ENCODE peak calls at places on chromosome 20, in five cellular contexts. A, D, R, Y and Q are unnamed samples.

GRCh38 chr20:50540620-50541605 is 30.7 kb downstream of the PTPN1 start:
- DNase-seq in A (no peak), D (no peak), R (peak), Y (no peak), Q (no peak)

GRCh38 chr20:47543006-47543431 is 41.3 kb downstream of the NCOA3 start:
- DNase-seq in A (no peak), D (no peak), R (no peak), Y (no peak), Q (no peak)

GRCh38 chr20:15759546-15760216 is 813.6 kb downstream of the KIF16B start:
- DNase-seq in A (no peak), D (no peak), R (no peak), Y (no peak), Q (peak)

GRCh38 chr20:25220021-25220730 is 24.7 kb downstream of the ENTPD6 start:
- DNase-seq in A (no peak), D (no peak), R (no peak), Y (no peak), Q (no peak)

GRCh38 chr20:43959079-43959919 is 44.6 kb downstream of the TOX2 start:
- DNase-seq in A (no peak), D (peak), R (no peak), Y (peak), Q (no peak)

GRCh38 chr20:43404880-43405279 is 52.8 kb upstream of the SRSF6 start:
- DNase-seq in A (no peak), D (no peak), R (peak), Y (no peak), Q (no peak)

GRCh38 chr20:31808481-31808880 is 10.7 kb upstream of the MYLK2 start:
- DNase-seq in A (no peak), D (no peak), R (no peak), Y (no peak), Q (no peak)

GRCh38 chr20:44477151-44477550 is 1.5 kb downstream of the TTPAL start:
- DNase-seq in A (no peak), D (no peak), R (no peak), Y (no peak), Q (no peak)

GRCh38 chr20:47544852-47545251 is 43.2 kb downstream of the NCOA3 start:
- DNase-seq in A (no peak), D (no peak), R (no peak), Y (no peak), Q (no peak)

GRCh38 chr20:1296922-1297321 is 30.8 kb downstream of the SNPH start:
- DNase-seq in A (no peak), D (no peak), R (no peak), Y (no peak), Q (no peak)

GRCh38 chr20:1382670-1383069 is 10.2 kb downstream of the FKBP1A start:
- DNase-seq in A (no peak), D (no peak), R (no peak), Y (no peak), Q (no peak)

GRCh38 chr20:58131581-58132142 is 96.8 kb downstream of the ANKRD60 start:
- DNase-seq in A (no peak), D (no peak), R (no peak), Y (no peak), Q (no peak)

GRCh38 chr20:13259921-13260320 is 38.8 kb downstream of the ISM1 start:
- DNase-seq in A (no peak), D (no peak), R (no peak), Y (no peak), Q (no peak)

GRCh38 chr20:49583669-49584417 is 15.9 kb upstream of the PTGIS start:
- DNase-seq in A (peak), D (no peak), R (no peak), Y (peak), Q (no peak)

GRCh38 chr20:18465536-18466200 is 1.2 kb downstream of the DZANK1 start:
- DNase-seq in A (no peak), D (no peak), R (no peak), Y (no peak), Q (no peak)

GRCh38 chr20:44532248-44532980 is 10.5 kb upstream of the SERINC3 start:
- DNase-seq in A (peak), D (no peak), R (no peak), Y (no peak), Q (no peak)

GRCh38 chr20:9200196-9200595 is 131.3 kb downstream of the PLCB4 start:
- DNase-seq in A (no peak), D (no peak), R (no peak), Y (no peak), Q (no peak)

GRCh38 chr20:23783447-23783846 is 32.7 kb upstream of the CST1 start:
- DNase-seq in A (no peak), D (no peak), R (no peak), Y (no peak), Q (no peak)

GRCh38 chr20:8670900-8671229 is 398.0 kb upstream of the PLCB4 start:
- DNase-seq in A (no peak), D (no peak), R (no peak), Y (no peak), Q (no peak)

GRCh38 chr20:23795526-23795925 is 31.0 kb downstream of the CST2 start:
- DNase-seq in A (no peak), D (no peak), R (no peak), Y (no peak), Q (no peak)

GRCh38 chr20:2521369-2522305 is 12.9 kb upstream of the ZNF343 start:
- DNase-seq in A (peak), D (peak), R (peak), Y (peak), Q (peak)

GRCh38 chr20:2520617-2521016 is 11.9 kb upstream of the ZNF343 start:
- DNase-seq in A (no peak), D (no peak), R (no peak), Y (no peak), Q (no peak)

GRCh38 chr20:2527762-2528161 is 8.6 kb upstream of the TMC2 start:
- DNase-seq in A (no peak), D (no peak), R (no peak), Y (no peak), Q (no peak)

GRCh38 chr20:2524435-2525272 is 11.7 kb upstream of the TMC2 start:
- DNase-seq in A (peak), D (peak), R (peak), Y (peak), Q (peak)

GRCh38 chr20:2523919-2524434 is 12.4 kb upstream of the TMC2 start:
- DNase-seq in A (no peak), D (no peak), R (no peak), Y (no peak), Q (no peak)
- H3K27ac ChIP-seq in A (no peak), D (no peak), R (no peak), Y (peak), Q (no peak)

GRCh38 chr20:3798405-3798768 is 2.3 kb downstream of the CDC25B start:
- DNase-seq in A (no peak), D (no peak), R (no peak), Y (no peak), Q (no peak)

GRCh38 chr20:3797226-3797545 is 1.1 kb downstream of the CDC25B start:
- DNase-seq in A (no peak), D (no peak), R (no peak), Y (no peak), Q (no peak)

GRCh38 chr20:3797592-3798404 is 1.7 kb downstream of the CDC25B start:
- DNase-seq in A (no peak), D (no peak), R (no peak), Y (peak), Q (no peak)

GRCh38 chr20:3795511-3796468 is at the start of gene CDC25B:
- DNase-seq in A (peak), D (peak), R (peak), Y (peak), Q (peak)

GRCh38 chr20:3796477-3797225 is 541 bp downstream of the CDC25B start:
- DNase-seq in A (no peak), D (no peak), R (no peak), Y (no peak), Q (no peak)
- H3K27ac ChIP-seq in A (no peak), D (peak), R (peak), Y (peak), Q (peak)

DNA sequence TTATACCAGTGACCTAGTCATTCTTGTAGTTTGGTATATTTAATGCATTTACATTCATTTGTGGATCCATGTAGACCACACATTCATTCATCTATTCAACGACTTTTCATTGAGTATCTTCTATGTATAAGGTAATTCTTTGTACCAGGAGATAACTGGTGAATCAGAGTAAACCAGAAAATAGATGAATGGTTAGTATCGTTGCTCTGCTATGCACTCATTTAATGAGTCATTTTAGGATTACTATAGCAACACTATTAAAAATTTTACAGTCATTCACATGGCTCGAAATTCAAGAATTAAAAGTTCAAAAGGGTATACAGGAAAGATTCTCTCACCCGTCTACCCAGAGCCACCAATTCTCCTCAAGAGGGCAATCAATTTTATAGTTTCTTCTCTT is 26.8 kb downstream of the DOK5 start:
- DNase-seq in A (no peak), D (no peak), R (no peak), Y (no peak), Q (no peak)
- H3K27ac ChIP-seq in A (no peak), D (no peak), R (no peak), Y (no peak), Q (no peak)

GRCh38 chr20:35991142-35991771 is 22.9 kb downstream of the CNBD2 start:
- DNase-seq in A (no peak), D (no peak), R (no peak), Y (peak), Q (no peak)
- H3K27ac ChIP-seq in A (no peak), D (no peak), R (no peak), Y (no peak), Q (no peak)

GRCh38 chr20:59295531-59295930 is 4.9 kb upstream of the EDN3 start:
- DNase-seq in A (no peak), D (no peak), R (no peak), Y (no peak), Q (no peak)
- H3K27ac ChIP-seq in A (no peak), D (no peak), R (no peak), Y (no peak), Q (no peak)

GRCh38 chr20:34622821-34623451 is 54.0 kb downstream of the PIGU start:
- DNase-seq in A (no peak), D (no peak), R (peak), Y (no peak), Q (no peak)
- H3K27ac ChIP-seq in A (no peak), D (no peak), R (no peak), Y (peak), Q (no peak)

GRCh38 chr20:46352370-46352938 is 44.2 kb upstream of the CDH22 start:
- DNase-seq in A (no peak), D (no peak), R (no peak), Y (no peak), Q (no peak)

GRCh38 chr20:46351357-46352058 is 43.2 kb upstream of the CDH22 start:
- DNase-seq in A (no peak), D (no peak), R (no peak), Y (no peak), Q (no peak)

GRCh38 chr20:46349742-46350056 is 41.4 kb upstream of the CDH22 start:
- DNase-seq in A (no peak), D (no peak), R (no peak), Y (no peak), Q (no peak)

GRCh38 chr20:46350201-46350985 is 42.1 kb upstream of the CDH22 start:
- DNase-seq in A (no peak), D (no peak), R (peak), Y (peak), Q (no peak)

GRCh38 chr20:46350986-46351267 is 42.6 kb upstream of the CDH22 start:
- DNase-seq in A (no peak), D (no peak), R (no peak), Y (no peak), Q (no peak)
- H3K27ac ChIP-seq in A (no peak), D (no peak), R (peak), Y (peak), Q (peak)

DNA sequence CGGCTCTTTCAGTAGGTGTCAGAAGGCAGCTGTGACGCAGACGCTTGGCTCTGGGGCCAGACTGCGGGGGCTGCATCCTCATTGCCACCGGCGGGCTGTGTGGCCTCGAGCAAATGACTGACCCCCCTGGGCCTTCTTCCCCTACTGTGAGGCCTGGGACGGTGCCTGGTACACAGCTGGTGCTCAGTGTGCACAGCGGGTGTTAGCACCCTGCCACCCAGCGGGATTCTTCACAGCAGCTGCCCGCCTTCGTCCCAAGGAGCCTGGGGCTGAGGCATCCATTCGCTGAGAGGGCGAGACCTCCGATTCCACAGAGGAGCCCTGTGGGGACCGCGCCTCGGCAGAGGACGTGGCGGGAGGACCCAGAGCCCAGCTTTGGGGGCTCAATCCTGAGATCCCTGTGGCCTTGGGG is 10.6 kb downstream of the SLCO4A1 start:
- DNase-seq in A (peak), D (no peak), R (no peak), Y (no peak), Q (no peak)
- H3K27ac ChIP-seq in A (peak), D (peak), R (no peak), Y (peak), Q (peak)

GRCh38 chr20:36820073-36820472 is 46.5 kb upstream of the DSN1 start:
- DNase-seq in A (no peak), D (no peak), R (no peak), Y (no peak), Q (no peak)

GRCh38 chr20:36817496-36817895 is 43.9 kb upstream of the DSN1 start:
- DNase-seq in A (no peak), D (no peak), R (no peak), Y (no peak), Q (no peak)

GRCh38 chr20:36819662-36820061 is 46.1 kb upstream of the DSN1 start:
- DNase-seq in A (no peak), D (no peak), R (peak), Y (no peak), Q (no peak)

GRCh38 chr20:36818185-36818584 is 44.6 kb upstream of the DSN1 start:
- DNase-seq in A (no peak), D (no peak), R (no peak), Y (no peak), Q (no peak)

DNA sequence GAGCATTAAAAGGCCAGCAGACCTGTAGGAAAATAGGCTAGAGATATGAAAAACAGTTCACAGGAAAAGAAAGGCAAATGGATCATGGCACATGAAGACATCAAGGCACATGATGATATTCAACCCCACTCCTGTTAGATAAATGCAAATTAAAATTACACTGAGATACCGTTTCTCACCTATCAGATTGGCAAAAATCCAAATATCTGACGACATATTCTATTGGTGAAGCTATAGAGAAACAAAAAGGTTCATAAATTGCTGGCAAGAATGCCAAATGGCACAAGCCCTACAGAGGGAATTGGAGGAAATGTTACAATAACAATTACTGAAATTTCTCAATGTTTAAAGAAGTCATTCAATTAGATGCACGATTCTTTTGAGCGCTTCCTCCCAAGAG is 45.3 kb upstream of the DSN1 start:
- DNase-seq in A (no peak), D (no peak), R (no peak), Y (no peak), Q (no peak)
- H3K27ac ChIP-seq in A (no peak), D (no peak), R (no peak), Y (no peak), Q (no peak)